ENCODE peak calls at places on chromosomes 6 and 20, in ten cellular contexts. L, Y, J, S, V, C, X, R, T and E are unnamed samples.

GRCh38 chr6:116278853-116279231 is 888 bp downstream of the TSPYL1 start:
- DNase-seq in L (peak), Y (no peak), J (no peak), S (no peak), V (peak), C (peak), X (no peak), R (peak), T (no peak), E (no peak)

GRCh38 chr20:21246143-21246542 is 57.0 kb upstream of the XRN2 start:
- DNase-seq in L (no peak), Y (no peak), J (no peak), S (no peak), V (no peak), C (no peak), X (no peak), R (no peak), T (no peak), E (no peak)

GRCh38 chr6:156013155-156013554 is 557.5 kb upstream of the NOX3 start:
- DNase-seq in L (no peak), Y (no peak), J (no peak), S (no peak), V (no peak), C (no peak), X (no peak), R (no peak), T (no peak), E (no peak)

GRCh38 chr6:56955171-56956155 is 556 bp downstream of the BEND6 start:
- DNase-seq in L (peak), Y (peak), J (peak), S (peak), V (peak), C (peak), X (peak), R (peak), T (no peak), E (no peak)

GRCh38 chr6:141359953-141360352 is 772.8 kb upstream of the GJE1 start:
- DNase-seq in L (peak), Y (peak), J (no peak), S (no peak), V (no peak), C (no peak), X (no peak), R (no peak), T (no peak), E (no peak)

GRCh38 chr20:7650481-7650880 is 289.8 kb downstream of the HAO1 start:
- DNase-seq in L (no peak), Y (peak), J (no peak), S (no peak), V (no peak), C (no peak), X (no peak), R (no peak), T (no peak), E (no peak)

GRCh38 chr6:7593234-7593633 is 3.2 kb downstream of the SNRNP48 start:
- DNase-seq in L (no peak), Y (no peak), J (no peak), S (no peak), V (no peak), C (no peak), X (no peak), R (no peak), T (no peak), E (no peak)

GRCh38 chr6:14321992-14322772 is 204.6 kb downstream of the CD83 start:
- DNase-seq in L (peak), Y (no peak), J (no peak), S (no peak), V (no peak), C (no peak), X (no peak), R (no peak), T (no peak), E (no peak)

GRCh38 chr20:48875233-48875913 is 46.1 kb upstream of the ARFGEF2 start:
- DNase-seq in L (no peak), Y (no peak), J (no peak), S (no peak), V (no peak), C (no peak), X (no peak), R (no peak), T (no peak), E (no peak)

GRCh38 chr6:27726620-27727023 is 185.6 kb downstream of the OR2B2 start:
- DNase-seq in L (no peak), Y (peak), J (no peak), S (no peak), V (no peak), C (peak), X (no peak), R (no peak), T (no peak), E (peak)

GRCh38 chr6:73523434-73524123 is 2.7 kb upstream of the EEF1A1 start:
- DNase-seq in L (peak), Y (no peak), J (peak), S (no peak), V (peak), C (peak), X (peak), R (no peak), T (peak), E (no peak)

GRCh38 chr20:63043348-63044203 is 36.8 kb upstream of the BHLHE23 start:
- DNase-seq in L (no peak), Y (no peak), J (no peak), S (no peak), V (no peak), C (no peak), X (no peak), R (no peak), T (no peak), E (no peak)

GRCh38 chr20:44231713-44232468 is 15.2 kb upstream of the GDAP1L1 start:
- DNase-seq in L (no peak), Y (no peak), J (no peak), S (no peak), V (no peak), C (no peak), X (no peak), R (peak), T (no peak), E (no peak)

GRCh38 chr6:139536751-139537617 is 162.5 kb upstream of the CITED2 start:
- DNase-seq in L (no peak), Y (no peak), J (no peak), S (no peak), V (no peak), C (no peak), X (no peak), R (no peak), T (no peak), E (no peak)

GRCh38 chr20:37336369-37337207 is 9.4 kb upstream of the SRC start:
- DNase-seq in L (peak), Y (no peak), J (no peak), S (no peak), V (peak), C (peak), X (peak), R (no peak), T (no peak), E (no peak)

GRCh38 chr6:89853068-89853467 is 23.4 kb downstream of the CASP8AP2 start:
- DNase-seq in L (no peak), Y (peak), J (no peak), S (no peak), V (no peak), C (peak), X (no peak), R (no peak), T (no peak), E (no peak)

GRCh38 chr6:102417368-102417767 is 1023.9 kb downstream of the GRIK2 start:
- DNase-seq in L (no peak), Y (no peak), J (no peak), S (no peak), V (no peak), C (no peak), X (no peak), R (no peak), T (no peak), E (no peak)

GRCh38 chr6:7959453-7959852 is 48.9 kb upstream of the TXNDC5 start:
- DNase-seq in L (no peak), Y (no peak), J (no peak), S (no peak), V (no peak), C (no peak), X (no peak), R (no peak), T (no peak), E (no peak)

GRCh38 chr20:53492212-53492611 is 101.4 kb downstream of the ZNF217 start:
- DNase-seq in L (no peak), Y (no peak), J (no peak), S (no peak), V (no peak), C (no peak), X (no peak), R (no peak), T (no peak), E (no peak)

GRCh38 chr6:145631374-145631773 is 103.9 kb downstream of the EPM2A start:
- DNase-seq in L (no peak), Y (no peak), J (no peak), S (no peak), V (no peak), C (no peak), X (no peak), R (no peak), T (no peak), E (no peak)

GRCh38 chr6:43972179-43972914 is 154.9 kb downstream of the MRPL14 start:
- DNase-seq in L (no peak), Y (no peak), J (no peak), S (no peak), V (peak), C (no peak), X (no peak), R (no peak), T (no peak), E (no peak)

GRCh38 chr20:24574307-24574706 is 104.9 kb downstream of the SYNDIG1 start:
- DNase-seq in L (no peak), Y (no peak), J (no peak), S (no peak), V (no peak), C (no peak), X (no peak), R (no peak), T (no peak), E (no peak)

GRCh38 chr20:24575811-24576210 is 106.4 kb downstream of the SYNDIG1 start:
- DNase-seq in L (no peak), Y (no peak), J (no peak), S (no peak), V (no peak), C (no peak), X (no peak), R (no peak), T (no peak), E (no peak)

GRCh38 chr20:24572862-24573261 is 103.4 kb downstream of the SYNDIG1 start:
- DNase-seq in L (no peak), Y (no peak), J (no peak), S (no peak), V (no peak), C (no peak), X (no peak), R (no peak), T (no peak), E (no peak)

GRCh38 chr20:24572140-24572539 is 102.7 kb downstream of the SYNDIG1 start:
- DNase-seq in L (no peak), Y (no peak), J (no peak), S (no peak), V (no peak), C (no peak), X (no peak), R (no peak), T (no peak), E (no peak)

DNA sequence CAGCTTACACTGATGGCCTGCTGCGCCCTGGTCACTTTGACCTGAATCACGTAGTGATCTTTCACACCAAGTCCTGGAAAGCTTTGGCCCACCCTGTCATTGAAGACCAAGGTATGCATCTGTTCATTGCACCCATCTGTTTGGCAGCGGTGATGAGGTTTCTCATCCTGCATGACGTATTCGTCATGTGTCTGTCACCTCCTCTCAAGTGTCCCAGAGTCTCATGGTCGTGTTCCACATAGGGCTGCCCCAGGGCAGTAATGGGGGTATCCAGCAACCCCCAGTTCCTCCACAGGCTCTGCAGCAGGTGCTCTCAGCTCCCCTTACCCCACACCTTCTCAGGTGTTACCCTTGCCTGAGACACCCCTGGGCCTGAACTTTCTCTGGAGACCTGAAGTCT is 104.1 kb downstream of the SYNDIG1 start:
- DNase-seq in L (no peak), Y (no peak), J (no peak), S (no peak), V (no peak), C (no peak), X (no peak), R (no peak), T (no peak), E (no peak)
- H3K27ac ChIP-seq in L (no peak), Y (no peak), J (no peak), S (no peak), V (no peak), C (no peak), X (no peak), R (no peak), T (no peak), E (no peak)

GRCh38 chr6:2884817-2885216 is 18.3 kb downstream of the SERPINB9 start:
- DNase-seq in L (no peak), Y (no peak), J (no peak), S (no peak), V (no peak), C (no peak), X (no peak), R (no peak), T (no peak), E (no peak)
- H3K27ac ChIP-seq in L (no peak), Y (no peak), J (peak), S (no peak), V (no peak), C (no peak), X (no peak), R (no peak), T (no peak), E (no peak)

GRCh38 chr20:2984956-2985661 is 58.3 kb upstream of the GNRH2 start:
- DNase-seq in L (no peak), Y (peak), J (no peak), S (no peak), V (no peak), C (peak), X (no peak), R (no peak), T (no peak), E (no peak)

GRCh38 chr20:2981646-2982045 is 61.8 kb upstream of the GNRH2 start:
- DNase-seq in L (no peak), Y (no peak), J (no peak), S (no peak), V (no peak), C (no peak), X (no peak), R (no peak), T (no peak), E (no peak)

GRCh38 chr20:2986466-2986865 is 57.0 kb upstream of the GNRH2 start:
- DNase-seq in L (no peak), Y (no peak), J (no peak), S (no peak), V (no peak), C (peak), X (peak), R (no peak), T (no peak), E (no peak)

GRCh38 chr20:2984028-2984501 is 59.4 kb upstream of the GNRH2 start:
- DNase-seq in L (no peak), Y (no peak), J (no peak), S (no peak), V (no peak), C (no peak), X (no peak), R (no peak), T (no peak), E (no peak)

GRCh38 chr20:2983508-2983907 is 59.9 kb upstream of the GNRH2 start:
- DNase-seq in L (no peak), Y (no peak), J (no peak), S (no peak), V (no peak), C (no peak), X (no peak), R (no peak), T (no peak), E (no peak)
- H3K27ac ChIP-seq in L (no peak), Y (no peak), J (no peak), S (no peak), V (no peak), C (no peak), X (no peak), R (no peak), T (no peak), E (no peak)

GRCh38 chr6:169930799-169931198 is 179.4 kb downstream of the ERMARD start:
- DNase-seq in L (no peak), Y (no peak), J (peak), S (no peak), V (no peak), C (no peak), X (no peak), R (no peak), T (no peak), E (no peak)
- H3K27ac ChIP-seq in L (no peak), Y (no peak), J (no peak), S (no peak), V (no peak), C (no peak), X (no peak), R (no peak), T (no peak), E (no peak)

GRCh38 chr20:41392871-41393704 is 26.5 kb upstream of the EMILIN3 start:
- DNase-seq in L (peak), Y (no peak), J (no peak), S (no peak), V (peak), C (no peak), X (no peak), R (peak), T (no peak), E (peak)

GRCh38 chr20:41392295-41392694 is 25.7 kb upstream of the EMILIN3 start:
- DNase-seq in L (no peak), Y (no peak), J (no peak), S (no peak), V (no peak), C (no peak), X (no peak), R (peak), T (no peak), E (no peak)

GRCh38 chr20:41393705-41394066 is 27.1 kb upstream of the EMILIN3 start:
- DNase-seq in L (no peak), Y (no peak), J (no peak), S (no peak), V (no peak), C (no peak), X (no peak), R (no peak), T (no peak), E (peak)

GRCh38 chr20:41394931-41395668 is 28.5 kb upstream of the EMILIN3 start:
- DNase-seq in L (no peak), Y (no peak), J (no peak), S (no peak), V (peak), C (no peak), X (no peak), R (no peak), T (no peak), E (no peak)

GRCh38 chr20:41394081-41394480 is 27.5 kb upstream of the EMILIN3 start:
- DNase-seq in L (no peak), Y (no peak), J (no peak), S (no peak), V (no peak), C (no peak), X (no peak), R (no peak), T (no peak), E (no peak)
- H3K27ac ChIP-seq in L (no peak), Y (no peak), J (no peak), S (no peak), V (peak), C (no peak), X (no peak), R (no peak), T (no peak), E (no peak)

DNA sequence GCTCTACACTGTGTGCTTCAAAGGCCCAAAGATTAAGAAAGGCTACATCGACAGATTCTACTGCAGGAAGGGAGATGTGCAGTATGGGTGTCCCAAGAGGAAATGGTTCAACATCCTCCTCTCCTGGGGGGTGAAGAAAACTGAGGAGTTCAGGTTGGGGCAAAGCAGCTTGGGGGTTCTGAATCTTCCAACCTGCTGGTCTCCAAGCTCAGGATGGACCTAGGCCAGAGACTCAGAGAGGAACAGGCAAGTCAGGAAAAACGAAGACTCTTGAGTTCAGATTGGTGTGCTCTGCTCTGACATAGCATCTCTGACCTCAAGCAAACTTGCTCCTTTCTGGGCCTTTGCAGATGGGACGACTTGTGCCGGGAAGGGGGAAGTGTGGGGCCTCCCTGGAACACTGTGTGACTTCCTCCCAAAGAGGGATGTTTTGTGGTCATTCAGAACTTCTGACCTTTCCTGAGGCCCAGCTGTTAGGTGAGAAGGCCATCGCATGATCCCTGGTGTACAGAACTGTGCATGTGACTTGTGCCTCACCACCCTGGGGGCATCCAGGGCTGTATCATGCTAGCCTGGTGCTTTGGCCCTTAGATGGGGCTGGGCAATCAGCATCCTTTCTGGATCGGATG is 31.1 kb downstream of the DAAM2 start:
- DNase-seq in L (peak), Y (no peak), J (no peak), S (no peak), V (peak), C (no peak), X (peak), R (peak), T (no peak), E (no peak)
- H3K27ac ChIP-seq in L (peak), Y (no peak), J (no peak), S (no peak), V (peak), C (no peak), X (peak), R (no peak), T (no peak), E (peak)

GRCh38 chr6:38173909-38174308 is 354.4 kb downstream of the ZFAND3 start:
- DNase-seq in L (no peak), Y (no peak), J (no peak), S (no peak), V (no peak), C (no peak), X (no peak), R (no peak), T (no peak), E (no peak)

GRCh38 chr6:38172739-38173415 is 353.4 kb downstream of the ZFAND3 start:
- DNase-seq in L (no peak), Y (no peak), J (no peak), S (no peak), V (no peak), C (no peak), X (no peak), R (no peak), T (no peak), E (no peak)

GRCh38 chr6:38175786-38176185 is 356.3 kb downstream of the ZFAND3 start:
- DNase-seq in L (no peak), Y (no peak), J (no peak), S (no peak), V (no peak), C (no peak), X (no peak), R (no peak), T (no peak), E (no peak)

GRCh38 chr6:38174315-38174714 is 354.8 kb downstream of the ZFAND3 start:
- DNase-seq in L (no peak), Y (no peak), J (no peak), S (no peak), V (no peak), C (no peak), X (no peak), R (no peak), T (no peak), E (no peak)

GRCh38 chr6:38174806-38175495 is 355.4 kb downstream of the ZFAND3 start:
- DNase-seq in L (no peak), Y (no peak), J (no peak), S (no peak), V (no peak), C (no peak), X (no peak), R (no peak), T (no peak), E (no peak)
- H3K27ac ChIP-seq in L (no peak), Y (no peak), J (no peak), S (no peak), V (no peak), C (no peak), X (no peak), R (no peak), T (no peak), E (no peak)

DNA sequence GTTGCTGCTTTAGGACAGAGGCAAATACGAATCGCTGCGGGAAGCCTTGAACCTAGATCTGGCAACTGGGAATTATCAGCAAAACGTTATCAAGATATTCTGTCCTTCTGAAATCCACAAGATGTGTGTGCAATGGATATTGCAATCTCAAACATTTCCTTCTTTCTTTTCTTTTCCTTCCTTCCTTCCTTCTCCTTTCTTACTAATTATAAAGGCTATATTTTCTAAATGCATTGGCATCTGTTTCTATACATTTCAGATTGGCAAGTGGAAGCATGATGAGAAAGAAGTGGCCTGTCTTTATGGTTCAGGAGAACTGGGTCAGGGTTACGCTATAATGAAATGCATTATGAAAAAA is 2.0 kb downstream of the TAGAP start:
- DNase-seq in L (no peak), Y (no peak), J (no peak), S (no peak), V (no peak), C (no peak), X (no peak), R (no peak), T (no peak), E (no peak)
- H3K27ac ChIP-seq in L (no peak), Y (no peak), J (peak), S (no peak), V (peak), C (no peak), X (no peak), R (no peak), T (peak), E (peak)